ENCODE peak calls at places on chromosomes 2 and 18, in six cellular contexts. D, V, Y, Z, F and R are unnamed samples.

GRCh38 chr2:232927041-232927792 is 57.2 kb downstream of the SNORC start:
- DNase-seq in D (peak), V (no peak), Y (no peak), Z (peak), F (peak), R (no peak)

GRCh38 chr18:9951022-9951859 is 37.4 kb downstream of the VAPA start:
- DNase-seq in D (peak), V (peak), Y (peak), Z (peak), F (no peak), R (no peak)

GRCh38 chr2:241905716-241906376 is 36.3 kb downstream of the RTP5 start:
- DNase-seq in D (no peak), V (no peak), Y (no peak), Z (no peak), F (no peak), R (no peak)

GRCh38 chr18:13276530-13277520 is 58.3 kb downstream of the LDLRAD4 start:
- DNase-seq in D (no peak), V (no peak), Y (no peak), Z (no peak), F (no peak), R (no peak)

GRCh38 chr2:14722919-14723559 is 90.5 kb downstream of the LRATD1 start:
- DNase-seq in D (no peak), V (no peak), Y (no peak), Z (no peak), F (no peak), R (no peak)

GRCh38 chr2:8315766-8316165 is 366.1 kb upstream of the ID2 start:
- DNase-seq in D (no peak), V (peak), Y (no peak), Z (no peak), F (no peak), R (no peak)

GRCh38 chr18:27778925-27779324 is 398.0 kb downstream of the CDH2 start:
- DNase-seq in D (no peak), V (no peak), Y (no peak), Z (no peak), F (no peak), R (no peak)

GRCh38 chr2:165219491-165219890 is 15.6 kb upstream of the SCN3A start:
- DNase-seq in D (no peak), V (no peak), Y (peak), Z (no peak), F (no peak), R (no peak)

GRCh38 chr2:86223098-86223681 is 23.9 kb downstream of the MRPL35 start:
- DNase-seq in D (no peak), V (peak), Y (no peak), Z (peak), F (peak), R (no peak)

GRCh38 chr2:207746131-207746530 is 23.6 kb downstream of the FZD5 start:
- DNase-seq in D (peak), V (peak), Y (no peak), Z (peak), F (no peak), R (peak)

GRCh38 chr2:127641846-127642510 is 4.0 kb upstream of the GPR17 start:
- DNase-seq in D (no peak), V (no peak), Y (no peak), Z (no peak), F (no peak), R (no peak)

GRCh38 chr2:172101008-172101706 is 1.5 kb downstream of the DLX2 start:
- DNase-seq in D (peak), V (no peak), Y (peak), Z (no peak), F (no peak), R (no peak)

GRCh38 chr2:9658972-9659371 is 28.2 kb upstream of the YWHAQ start:
- DNase-seq in D (no peak), V (no peak), Y (peak), Z (no peak), F (peak), R (no peak)

GRCh38 chr2:7037340-7038333 is 120.4 kb downstream of the RNF144A start:
- DNase-seq in D (peak), V (peak), Y (peak), Z (peak), F (peak), R (peak)

GRCh38 chr2:74199871-74200305 is 1.5 kb downstream of the MTHFD2 start:
- DNase-seq in D (peak), V (no peak), Y (no peak), Z (no peak), F (no peak), R (no peak)

GRCh38 chr2:27020337-27020948 is 12.3 kb upstream of the TMEM214 start:
- DNase-seq in D (no peak), V (peak), Y (no peak), Z (peak), F (peak), R (no peak)

GRCh38 chr18:4353853-4354418 is 101.2 kb downstream of the DLGAP1 start:
- DNase-seq in D (no peak), V (no peak), Y (no peak), Z (no peak), F (no peak), R (no peak)

GRCh38 chr2:23556929-23557328 is 171.9 kb downstream of the KLHL29 start:
- DNase-seq in D (no peak), V (peak), Y (no peak), Z (no peak), F (no peak), R (no peak)

GRCh38 chr2:57181315-57182038 is 865.1 kb upstream of the VRK2 start:
- DNase-seq in D (no peak), V (no peak), Y (peak), Z (no peak), F (no peak), R (no peak)

GRCh38 chr2:209044307-209044706 is 379.5 kb upstream of the MAP2 start:
- DNase-seq in D (no peak), V (peak), Y (no peak), Z (no peak), F (no peak), R (no peak)

GRCh38 chr2:222423632-222424280 is 587 bp upstream of the SGPP2 start:
- DNase-seq in D (peak), V (no peak), Y (no peak), Z (no peak), F (no peak), R (no peak)

GRCh38 chr2:71587509-71588073 is 134.2 kb downstream of the DYSF start:
- DNase-seq in D (no peak), V (no peak), Y (no peak), Z (no peak), F (no peak), R (no peak)

GRCh38 chr2:27025861-27026851 is 6.6 kb upstream of the TMEM214 start:
- DNase-seq in D (no peak), V (no peak), Y (no peak), Z (no peak), F (no peak), R (no peak)

GRCh38 chr2:120447122-120447785 is 101.3 kb downstream of the INHBB start:
- DNase-seq in D (no peak), V (peak), Y (no peak), Z (no peak), F (no peak), R (no peak)

GRCh38 chr18:35122586-35123224 is 81.5 kb downstream of the MAPRE2 start:
- DNase-seq in D (peak), V (no peak), Y (peak), Z (peak), F (peak), R (no peak)

GRCh38 chr2:90209806-90210205 is 1518.3 kb downstream of the RPIA start:
- DNase-seq in D (no peak), V (no peak), Y (no peak), Z (no peak), F (no peak), R (no peak)

DNA sequence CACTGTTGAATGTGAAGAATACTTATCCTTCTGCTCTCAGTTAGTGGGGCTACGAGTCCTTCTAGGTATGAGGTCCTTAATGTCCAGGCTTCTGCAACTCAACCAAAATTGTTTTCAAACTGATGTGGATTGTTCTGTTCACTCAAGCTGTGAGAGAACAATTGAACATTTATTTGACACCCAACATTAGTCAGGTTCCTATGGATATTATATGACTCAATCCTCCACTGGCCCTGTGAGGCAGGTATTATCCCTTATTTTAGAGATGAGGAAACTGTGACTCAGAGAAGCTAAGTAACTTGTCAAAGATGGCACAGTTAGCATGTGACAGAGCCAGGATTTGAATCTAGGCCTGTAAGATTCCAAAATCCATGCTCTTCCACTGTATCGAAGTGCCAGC is 1.2 kb upstream of the LYG2 start:
- DNase-seq in D (no peak), V (no peak), Y (peak), Z (no peak), F (no peak), R (no peak)
- TF ChIP-seq CTCF in D (no peak), V (no peak), Y (no peak), Z (no peak), F (no peak), R (no peak)

GRCh38 chr18:70448588-70448987 is 159.7 kb downstream of the SOCS6 start:
- DNase-seq in D (no peak), V (no peak), Y (no peak), Z (no peak), F (no peak), R (no peak)

GRCh38 chr18:70442933-70443332 is 154.1 kb downstream of the SOCS6 start:
- DNase-seq in D (no peak), V (no peak), Y (no peak), Z (no peak), F (no peak), R (no peak)

GRCh38 chr18:70450658-70451253 is 161.9 kb downstream of the SOCS6 start:
- DNase-seq in D (no peak), V (no peak), Y (no peak), Z (no peak), F (no peak), R (no peak)

GRCh38 chr18:70446063-70446462 is 157.2 kb downstream of the SOCS6 start:
- DNase-seq in D (no peak), V (no peak), Y (no peak), Z (no peak), F (no peak), R (no peak)
- TF ChIP-seq CTCF in D (no peak), V (no peak), Y (no peak), Z (no peak), F (no peak), R (no peak)

GRCh38 chr18:52694804-52695203 is 354.8 kb downstream of the DCC start:
- DNase-seq in D (peak), V (no peak), Y (no peak), Z (peak), F (no peak), R (no peak)
- TF ChIP-seq CTCF in D (no peak), V (no peak), Y (peak), Z (peak), F (no peak), R (peak)

GRCh38 chr18:6595666-6596065 is 133.8 kb upstream of the ARHGAP28 start:
- DNase-seq in D (no peak), V (no peak), Y (no peak), Z (no peak), F (no peak), R (no peak)
- TF ChIP-seq CTCF in D (no peak), V (no peak), Y (no peak), Z (no peak), F (no peak), R (no peak)

GRCh38 chr2:59756145-59756544 is 797.3 kb downstream of the BCL11A start:
- DNase-seq in D (no peak), V (no peak), Y (no peak), Z (no peak), F (no peak), R (no peak)

GRCh38 chr2:59752512-59752911 is 800.9 kb downstream of the BCL11A start:
- DNase-seq in D (no peak), V (no peak), Y (no peak), Z (no peak), F (no peak), R (no peak)

GRCh38 chr2:59754336-59754735 is 799.1 kb downstream of the BCL11A start:
- DNase-seq in D (no peak), V (no peak), Y (no peak), Z (peak), F (no peak), R (no peak)
- TF ChIP-seq CTCF in D (peak), V (no peak), Y (peak), Z (no peak), F (no peak), R (peak)

GRCh38 chr2:170562928-170563327 is 152.2 kb upstream of the SP5 start:
- DNase-seq in D (no peak), V (no peak), Y (no peak), Z (no peak), F (no peak), R (no peak)
- TF ChIP-seq CTCF in D (no peak), V (no peak), Y (no peak), Z (no peak), F (no peak), R (no peak)

GRCh38 chr2:46700435-46700834 is 215.2 kb downstream of the MCFD2 start:
- DNase-seq in D (no peak), V (no peak), Y (no peak), Z (no peak), F (no peak), R (no peak)
- TF ChIP-seq CTCF in D (no peak), V (no peak), Y (no peak), Z (no peak), F (no peak), R (no peak)

GRCh38 chr2:198930170-198930569 is 527.6 kb downstream of the SATB2 start:
- DNase-seq in D (no peak), V (no peak), Y (no peak), Z (no peak), F (no peak), R (no peak)
- TF ChIP-seq CTCF in D (no peak), V (no peak), Y (peak), Z (no peak), F (no peak), R (peak)

GRCh38 chr2:67486041-67486796 is 89.1 kb downstream of the ETAA1 start:
- DNase-seq in D (no peak), V (peak), Y (peak), Z (no peak), F (no peak), R (no peak)
- TF ChIP-seq CTCF in D (no peak), V (no peak), Y (no peak), Z (no peak), F (no peak), R (no peak)